ENCODE peak calls at places on chromosomes 3 and 15, in six cellular contexts. One of them, this sample, is unnamed. For H3K4me1, the result is how much of the 10 kb centered on the place peaks cover.

GRCh38 chr15:27057904-27058645 is 87.1 kb downstream of the GABRG3 start:
- DNase-seq in suprapubic skin: no peak
- DNase-seq in GM23248: peak
- DNase-seq in CD8-positive, alpha-beta memory T cell: no peak
- DNase-seq in stomach: no peak
- DNase-seq in ovary: no peak
- DNase-seq in this sample: no peak

GRCh38 chr3:5071061-5071460 is 51.0 kb upstream of the ARL8B start:
- DNase-seq in stomach: no peak
- DNase-seq in ovary: no peak
- DNase-seq in GM23248: peak
- DNase-seq in suprapubic skin: no peak
- DNase-seq in CD8-positive, alpha-beta memory T cell: no peak
- DNase-seq in this sample: no peak

GRCh38 chr3:51717446-51717845 is 10.6 kb downstream of the GRM2 start:
- DNase-seq in stomach: no peak
- DNase-seq in CD8-positive, alpha-beta memory T cell: no peak
- DNase-seq in GM23248: no peak
- DNase-seq in suprapubic skin: peak
- DNase-seq in ovary: no peak
- DNase-seq in this sample: no peak

GRCh38 chr3:183073839-183074615 is 25.3 kb downstream of the MCCC1 start:
- DNase-seq in CD8-positive, alpha-beta memory T cell: no peak
- DNase-seq in suprapubic skin: no peak
- DNase-seq in GM23248: peak
- DNase-seq in stomach: no peak
- DNase-seq in ovary: no peak
- DNase-seq in this sample: no peak

GRCh38 chr3:192940129-192940528 is 22.5 kb upstream of the MB21D2 start:
- DNase-seq in suprapubic skin: no peak
- DNase-seq in ovary: no peak
- DNase-seq in CD8-positive, alpha-beta memory T cell: no peak
- DNase-seq in stomach: no peak
- DNase-seq in GM23248: peak
- DNase-seq in this sample: no peak

GRCh38 chr3:141000027-141000663 is 51.0 kb upstream of the SPSB4 start:
- DNase-seq in CD8-positive, alpha-beta memory T cell: peak
- DNase-seq in GM23248: peak
- DNase-seq in ovary: peak
- DNase-seq in stomach: peak
- DNase-seq in suprapubic skin: no peak
- DNase-seq in this sample: peak

GRCh38 chr3:81375921-81376320 is 385.5 kb downstream of the GBE1 start:
- DNase-seq in suprapubic skin: no peak
- DNase-seq in CD8-positive, alpha-beta memory T cell: no peak
- DNase-seq in GM23248: no peak
- DNase-seq in stomach: no peak
- DNase-seq in ovary: no peak
- DNase-seq in this sample: no peak

GRCh38 chr3:188914556-188914955 is 257.2 kb upstream of the TPRG1 start:
- DNase-seq in ovary: no peak
- DNase-seq in suprapubic skin: no peak
- DNase-seq in GM23248: peak
- DNase-seq in CD8-positive, alpha-beta memory T cell: no peak
- DNase-seq in stomach: no peak
- DNase-seq in this sample: no peak

GRCh38 chr3:115217678-115218451 is 70.8 kb upstream of the ZBTB20 start:
- DNase-seq in ovary: no peak
- DNase-seq in stomach: no peak
- DNase-seq in suprapubic skin: no peak
- DNase-seq in GM23248: peak
- DNase-seq in CD8-positive, alpha-beta memory T cell: no peak
- DNase-seq in this sample: no peak

GRCh38 chr3:71760140-71760539 is 6.5 kb downstream of the GPR27 start:
- DNase-seq in ovary: no peak
- DNase-seq in suprapubic skin: no peak
- DNase-seq in stomach: no peak
- DNase-seq in CD8-positive, alpha-beta memory T cell: no peak
- DNase-seq in GM23248: no peak
- DNase-seq in this sample: no peak

GRCh38 chr3:189041482-189042090 is 130.2 kb upstream of the TPRG1 start:
- DNase-seq in GM23248: peak
- DNase-seq in ovary: peak
- DNase-seq in CD8-positive, alpha-beta memory T cell: peak
- DNase-seq in suprapubic skin: no peak
- DNase-seq in stomach: peak
- DNase-seq in this sample: no peak

GRCh38 chr3:160490166-160490565 is 40.6 kb upstream of the TRIM59 start:
- DNase-seq in CD8-positive, alpha-beta memory T cell: no peak
- DNase-seq in suprapubic skin: no peak
- DNase-seq in GM23248: no peak
- DNase-seq in stomach: no peak
- DNase-seq in ovary: no peak
- DNase-seq in this sample: no peak

GRCh38 chr3:59128685-59129084 is 78.9 kb upstream of the CFAP20DC start:
- DNase-seq in GM23248: no peak
- DNase-seq in suprapubic skin: no peak
- DNase-seq in CD8-positive, alpha-beta memory T cell: no peak
- DNase-seq in stomach: no peak
- DNase-seq in ovary: no peak
- DNase-seq in this sample: no peak

GRCh38 chr3:108298056-108298455 is 1.7 kb downstream of the HHLA2 start:
- DNase-seq in GM23248: no peak
- DNase-seq in ovary: no peak
- DNase-seq in stomach: no peak
- DNase-seq in CD8-positive, alpha-beta memory T cell: no peak
- DNase-seq in suprapubic skin: no peak
- DNase-seq in this sample: no peak

GRCh38 chr3:108302570-108302969 is 6.2 kb downstream of the HHLA2 start:
- DNase-seq in CD8-positive, alpha-beta memory T cell: no peak
- DNase-seq in ovary: no peak
- DNase-seq in suprapubic skin: no peak
- DNase-seq in stomach: no peak
- DNase-seq in GM23248: no peak
- DNase-seq in this sample: no peak

GRCh38 chr3:108305484-108306172 is 9.3 kb downstream of the HHLA2 start:
- DNase-seq in suprapubic skin: no peak
- DNase-seq in ovary: no peak
- DNase-seq in CD8-positive, alpha-beta memory T cell: no peak
- DNase-seq in GM23248: peak
- DNase-seq in stomach: peak
- DNase-seq in this sample: no peak

GRCh38 chr3:108300103-108300849 is 3.9 kb downstream of the HHLA2 start:
- DNase-seq in CD8-positive, alpha-beta memory T cell: no peak
- DNase-seq in ovary: no peak
- DNase-seq in GM23248: no peak
- DNase-seq in suprapubic skin: no peak
- DNase-seq in stomach: no peak
- DNase-seq in this sample: no peak

DNA sequence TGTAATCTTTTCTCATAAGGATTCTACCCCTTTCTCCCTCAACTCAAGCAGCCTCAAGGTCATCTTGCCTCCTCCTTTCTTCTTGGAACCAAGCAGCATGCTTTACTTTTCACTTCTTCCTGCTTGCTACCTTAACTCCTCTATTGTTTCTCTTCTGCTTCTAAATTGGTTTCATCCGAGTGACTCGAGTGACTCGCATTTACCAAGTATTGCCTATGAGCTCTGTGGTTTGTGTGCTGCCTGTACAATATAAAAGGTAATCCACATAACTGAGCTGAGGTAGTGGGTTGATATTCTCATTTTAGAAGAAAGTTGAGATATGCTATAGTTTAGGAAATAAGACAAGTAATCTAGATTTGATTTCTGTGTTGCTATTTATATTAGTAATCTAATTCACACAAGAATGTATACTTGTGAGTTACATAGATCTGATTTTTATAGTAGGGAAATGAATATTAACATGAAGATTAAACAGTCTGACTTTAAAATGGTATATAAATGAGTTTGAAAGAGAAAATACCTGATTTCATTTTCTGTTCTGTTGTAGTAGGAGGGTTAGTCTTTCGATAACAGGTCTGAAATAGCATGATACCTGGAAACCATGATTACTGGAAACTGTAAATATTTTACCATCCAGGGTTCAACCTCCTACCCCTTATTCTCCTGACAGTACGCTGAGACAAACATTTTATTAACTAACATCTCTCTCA is 5.5 kb downstream of the HHLA2 start:
- DNase-seq in suprapubic skin: no peak
- DNase-seq in CD8-positive, alpha-beta memory T cell: no peak
- DNase-seq in ovary: no peak
- DNase-seq in stomach: no peak
- DNase-seq in GM23248: peak
- DNase-seq in this sample: no peak
- H3K4me3 ChIP-seq in suprapubic skin: no peak
- H3K4me3 ChIP-seq in CD8-positive, alpha-beta memory T cell: peak
- H3K4me3 ChIP-seq in ovary: no peak
- H3K4me3 ChIP-seq in stomach: no peak
- H3K4me3 ChIP-seq in GM23248: no peak
- H3K4me3 ChIP-seq in this sample: no peak

GRCh38 chr3:187039100-187039722 is 100.1 kb downstream of the RPL39L start:
- DNase-seq in GM23248: no peak
- DNase-seq in stomach: no peak
- DNase-seq in CD8-positive, alpha-beta memory T cell: no peak
- DNase-seq in ovary: no peak
- DNase-seq in suprapubic skin: no peak
- DNase-seq in this sample: no peak
- H3K4me1 ChIP-seq in GM23248: under half
- H3K4me1 ChIP-seq in stomach: under half
- H3K4me1 ChIP-seq in CD8-positive, alpha-beta memory T cell: half or more
- H3K4me1 ChIP-seq in ovary: under half
- H3K4me1 ChIP-seq in suprapubic skin: under half
- H3K4me1 ChIP-seq in this sample: under half

GRCh38 chr15:63417721-63418120 is 36.1 kb upstream of the CA12 start:
- DNase-seq in CD8-positive, alpha-beta memory T cell: no peak
- DNase-seq in stomach: no peak
- DNase-seq in GM23248: no peak
- DNase-seq in ovary: no peak
- DNase-seq in suprapubic skin: no peak
- DNase-seq in this sample: no peak
- H3K4me3 ChIP-seq in CD8-positive, alpha-beta memory T cell: no peak
- H3K4me3 ChIP-seq in stomach: no peak
- H3K4me3 ChIP-seq in GM23248: no peak
- H3K4me3 ChIP-seq in ovary: no peak
- H3K4me3 ChIP-seq in suprapubic skin: no peak
- H3K4me3 ChIP-seq in this sample: no peak

DNA sequence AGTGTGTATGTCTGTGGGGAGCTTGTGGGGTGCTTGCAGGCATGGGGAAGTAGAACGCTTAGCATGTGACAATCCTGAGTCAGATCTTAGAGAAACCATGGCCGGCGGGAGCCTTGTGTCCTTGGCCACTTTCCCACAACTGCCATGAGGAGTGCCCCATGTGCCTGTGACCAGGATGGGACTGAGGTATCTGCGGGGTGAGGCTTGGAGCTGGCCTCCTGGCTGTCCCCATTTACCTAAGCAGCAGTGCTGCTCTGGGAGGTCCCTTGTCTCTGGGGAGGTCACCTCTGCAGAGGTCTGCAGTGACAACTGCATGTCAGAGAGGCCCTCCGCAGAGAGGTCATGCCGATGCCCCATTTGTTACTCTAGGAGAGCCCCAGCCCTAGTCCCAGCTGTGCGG is 23.5 kb downstream of the TRPM1 start:
- DNase-seq in stomach: no peak
- DNase-seq in CD8-positive, alpha-beta memory T cell: no peak
- DNase-seq in ovary: no peak
- DNase-seq in GM23248: no peak
- DNase-seq in suprapubic skin: no peak
- DNase-seq in this sample: no peak
- H3K4me1 ChIP-seq in stomach: under half
- H3K4me1 ChIP-seq in CD8-positive, alpha-beta memory T cell: under half
- H3K4me1 ChIP-seq in ovary: under half
- H3K4me1 ChIP-seq in GM23248: under half
- H3K4me1 ChIP-seq in suprapubic skin: under half
- H3K4me1 ChIP-seq in this sample: under half

GRCh38 chr3:67362686-67363085 is 291.7 kb downstream of the SUCLG2 start:
- DNase-seq in suprapubic skin: no peak
- DNase-seq in stomach: no peak
- DNase-seq in CD8-positive, alpha-beta memory T cell: no peak
- DNase-seq in ovary: no peak
- DNase-seq in GM23248: no peak
- DNase-seq in this sample: no peak

GRCh38 chr3:67361770-67362169 is 292.6 kb downstream of the SUCLG2 start:
- DNase-seq in suprapubic skin: no peak
- DNase-seq in stomach: no peak
- DNase-seq in GM23248: no peak
- DNase-seq in ovary: no peak
- DNase-seq in CD8-positive, alpha-beta memory T cell: no peak
- DNase-seq in this sample: no peak

GRCh38 chr3:67357610-67358458 is 296.6 kb downstream of the SUCLG2 start:
- DNase-seq in GM23248: peak
- DNase-seq in stomach: no peak
- DNase-seq in suprapubic skin: no peak
- DNase-seq in ovary: no peak
- DNase-seq in CD8-positive, alpha-beta memory T cell: no peak
- DNase-seq in this sample: no peak

GRCh38 chr3:67361323-67361722 is 293.1 kb downstream of the SUCLG2 start:
- DNase-seq in ovary: no peak
- DNase-seq in CD8-positive, alpha-beta memory T cell: no peak
- DNase-seq in suprapubic skin: no peak
- DNase-seq in GM23248: no peak
- DNase-seq in stomach: no peak
- DNase-seq in this sample: no peak
- H3K4me3 ChIP-seq in ovary: no peak
- H3K4me3 ChIP-seq in CD8-positive, alpha-beta memory T cell: no peak
- H3K4me3 ChIP-seq in suprapubic skin: no peak
- H3K4me3 ChIP-seq in GM23248: no peak
- H3K4me3 ChIP-seq in stomach: no peak
- H3K4me3 ChIP-seq in this sample: no peak

GRCh38 chr3:30617069-30617468 is 10.7 kb downstream of the TGFBR2 start:
- DNase-seq in CD8-positive, alpha-beta memory T cell: no peak
- DNase-seq in GM23248: no peak
- DNase-seq in suprapubic skin: no peak
- DNase-seq in stomach: no peak
- DNase-seq in ovary: no peak
- DNase-seq in this sample: no peak
- H3K4me1 ChIP-seq in CD8-positive, alpha-beta memory T cell: half or more
- H3K4me1 ChIP-seq in GM23248: half or more
- H3K4me1 ChIP-seq in suprapubic skin: half or more
- H3K4me1 ChIP-seq in stomach: half or more
- H3K4me1 ChIP-seq in ovary: under half
- H3K4me1 ChIP-seq in this sample: half or more

This sample was measured in thoracic aorta.